ENCODE peak calls at places on chromosomes 7 and 10, in eight cellular contexts. N is HCT116, Y is right lobe of liver, J is astrocyte, Q is AG04450, R is dorsolateral prefrontal cortex, P is PC-3, X is psoas muscle. A is an unnamed sample.

GRCh38 chr10:75428434-75429158 is 2.8 kb upstream of the LRMDA start:
- DNase-seq in N (no peak), Y (no peak), J (peak; percentile 29), Q (no peak), R (no peak), P (peak; percentile 58), X (no peak), A (no peak)

GRCh38 chr10:34766256-34766580 is 48.9 kb downstream of the PARD3 start:
- DNase-seq in N (no peak), Y (no peak), J (peak; percentile 32), Q (no peak), R (no peak), P (no peak), X (no peak), A (no peak)

GRCh38 chr10:1297566-1298301 is 241.5 kb downstream of the WDR37 start:
- DNase-seq in N (no peak), Y (no peak), J (no peak), Q (no peak), R (no peak), P (no peak), X (no peak), A (no peak)

GRCh38 chr7:158258411-158259130 is 329.1 kb downstream of the PTPRN2 start:
- DNase-seq in N (no peak), Y (no peak), J (no peak), Q (no peak), R (no peak), P (no peak), X (peak; percentile 23), A (no peak)

GRCh38 chr10:110431659-110432058 is 66.0 kb upstream of the DUSP5 start:
- DNase-seq in N (no peak), Y (peak; percentile 12), J (no peak), Q (no peak), R (no peak), P (no peak), X (peak; percentile 8), A (no peak)

GRCh38 chr7:69018200-69018599 is 580.1 kb upstream of the AUTS2 start:
- DNase-seq in N (no peak), Y (no peak), J (no peak), Q (no peak), R (no peak), P (no peak), X (no peak), A (no peak)

GRCh38 chr10:71685554-71686202 is 33.9 kb downstream of the C10orf105 start:
- DNase-seq in N (no peak), Y (no peak), J (no peak), Q (no peak), R (no peak), P (no peak), X (peak; percentile 34), A (no peak)

GRCh38 chr10:24419067-24419466 is 210.1 kb downstream of the KIAA1217 start:
- DNase-seq in N (no peak), Y (no peak), J (no peak), Q (no peak), R (no peak), P (no peak), X (no peak), A (no peak)

GRCh38 chr7:151008511-151009323 is 15.6 kb downstream of the ATG9B start:
- DNase-seq in N (peak; percentile 87), Y (no peak), J (no peak), Q (no peak), R (no peak), P (no peak), X (peak; percentile 85), A (no peak)

GRCh38 chr7:151007469-151007898 is 16.7 kb downstream of the NOS3 start:
- DNase-seq in N (no peak), Y (no peak), J (no peak), Q (no peak), R (no peak), P (no peak), X (no peak), A (no peak)

GRCh38 chr7:151009340-151010001 is 14.8 kb downstream of the ATG9B start:
- DNase-seq in N (no peak), Y (no peak), J (no peak), Q (no peak), R (no peak), P (no peak), X (no peak), A (no peak)

GRCh38 chr7:151006590-151007300 is 15.9 kb downstream of the NOS3 start:
- DNase-seq in N (no peak), Y (peak; percentile 52), J (no peak), Q (no peak), R (no peak), P (no peak), X (no peak), A (no peak)

DNA sequence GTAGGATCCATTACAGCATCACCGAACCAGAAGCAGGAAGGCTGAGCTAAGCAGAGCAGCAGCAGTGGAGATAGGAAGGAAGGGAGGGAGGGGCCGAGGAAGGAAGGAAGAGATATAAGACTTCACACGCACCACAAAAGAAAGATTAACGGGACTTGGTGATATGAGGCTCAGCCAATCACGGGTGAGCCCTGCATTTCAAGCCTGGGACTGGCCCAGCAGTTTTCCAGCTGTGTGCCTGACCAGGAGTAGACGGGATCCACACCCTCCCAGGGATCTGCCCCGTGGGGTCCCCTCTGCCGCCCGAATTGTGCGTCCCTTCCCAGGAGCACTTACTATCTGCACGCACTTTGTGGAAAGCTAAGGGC is 16.2 kb downstream of the ATG9B start:
- DNase-seq in N (no peak), Y (no peak), J (no peak), Q (no peak), R (no peak), P (no peak), X (no peak), A (no peak)
- H3K4me3 ChIP-seq in N (peak overlapping the region; percentile 73), Y (no peak overlapping the region), J (no peak overlapping the region), Q (no peak overlapping the region), R (peak overlapping the region; percentile 21), P (no peak overlapping the region), X (no peak overlapping the region), A (no peak overlapping the region)

DNA sequence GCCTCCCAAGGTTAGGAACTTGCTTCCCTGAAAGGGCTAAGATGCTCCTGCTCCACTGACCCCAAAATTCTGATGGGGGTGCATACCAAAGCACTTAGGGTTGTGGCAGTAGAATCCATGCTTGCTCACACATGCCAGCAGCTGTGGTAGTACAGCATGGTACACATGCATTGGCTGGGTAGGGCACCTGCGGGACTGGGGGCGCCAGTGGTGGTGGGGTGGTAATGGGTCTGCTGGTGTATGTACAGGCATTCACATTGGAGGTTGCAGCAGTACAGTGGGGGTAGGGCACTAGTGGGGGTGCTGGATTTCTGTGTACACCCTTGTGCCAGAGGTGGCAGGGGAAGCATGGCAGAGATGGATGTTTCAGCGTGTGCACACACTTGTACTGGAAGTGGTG is 72.3 kb upstream of the TAS2R16 start:
- DNase-seq in N (no peak), Y (peak; percentile 6), J (no peak), Q (no peak), R (no peak), P (no peak), X (no peak), A (no peak)
- TF ChIP-seq CTCF in N (no peak), Y (no peak), J (no peak), Q (no peak), R (no peak), P (no peak), X (no peak), A (no peak)

GRCh38 chr10:86361134-86362128 is 5.2 kb downstream of the GRID1 start:
- DNase-seq in N (no peak), Y (peak; percentile 27), J (no peak), Q (no peak), R (peak; percentile 46), P (no peak), X (peak; percentile 14), A (no peak)
- H3K27me3 ChIP-seq in N (no peaks in the 10 kb centered on the region), Y (no peaks in the 10 kb centered on the region), J (peaks cover 44% of the 10 kb centered on the region), Q (peaks cover 45% of the 10 kb centered on the region), R (no peaks in the 10 kb centered on the region), P (peaks cover 25% of the 10 kb centered on the region), X (peaks cover 15% of the 10 kb centered on the region), A (peaks cover 10% of the 10 kb centered on the region)

DNA sequence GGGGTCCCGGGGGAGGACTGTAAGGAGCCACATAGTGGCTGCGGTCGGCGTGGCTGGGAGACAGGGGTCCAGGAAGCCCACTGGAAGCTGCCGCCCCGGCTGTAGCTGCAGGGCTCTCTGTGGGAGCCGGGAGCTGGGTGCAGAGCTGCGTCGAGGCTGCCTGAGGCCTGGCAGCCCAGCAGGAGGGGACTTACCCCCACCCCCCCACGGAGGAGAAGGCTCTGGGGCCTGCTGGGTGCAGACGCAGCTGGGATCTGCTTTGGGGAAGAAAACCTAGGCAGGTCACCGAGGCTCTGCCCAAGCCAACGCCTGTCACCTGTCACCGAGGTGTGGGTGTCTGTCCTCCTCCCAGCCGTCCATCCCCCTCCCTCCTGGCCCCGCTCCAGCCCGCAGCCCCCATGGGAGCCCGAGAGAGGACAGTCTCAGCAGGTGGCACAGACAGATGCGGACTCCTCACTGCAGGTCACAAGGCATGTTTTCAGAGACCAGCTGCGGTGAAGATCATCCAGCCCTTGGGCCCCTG is 25.2 kb downstream of the PWWP2B start:
- DNase-seq in N (no peak), Y (no peak), J (no peak), Q (no peak), R (no peak), P (no peak), X (no peak), A (peak; percentile 76)
- H3K4me3 ChIP-seq in N (no peak overlapping the region), Y (no peak overlapping the region), J (no peak overlapping the region), Q (no peak overlapping the region), R (no peak overlapping the region), P (no peak overlapping the region), X (no peak overlapping the region), A (no peak overlapping the region)

DNA sequence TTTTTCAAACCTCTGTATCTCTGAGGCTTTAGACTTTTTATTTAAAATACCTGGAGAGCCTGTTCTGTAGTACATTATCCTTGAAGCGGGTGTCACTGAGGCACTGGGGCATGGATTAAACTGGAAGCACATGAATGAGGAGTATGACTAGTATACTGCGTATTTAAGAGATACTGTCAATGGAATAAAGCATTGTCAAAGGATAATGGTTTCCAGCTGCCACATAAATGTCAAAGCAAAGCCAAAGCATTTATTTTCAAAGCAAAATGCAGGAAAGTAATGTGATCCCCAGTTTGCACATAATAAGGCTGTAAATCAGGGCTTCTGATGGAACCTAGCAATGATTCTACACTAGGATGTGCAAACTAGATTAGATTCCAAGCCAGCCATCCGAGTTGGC is 240.0 kb downstream of the POU6F2 start:
- DNase-seq in N (no peak), Y (no peak), J (no peak), Q (no peak), R (no peak), P (no peak), X (no peak), A (no peak)
- TF ChIP-seq CTCF in N (no peak), Y (no peak), J (no peak), Q (no peak), R (no peak), P (no peak), X (no peak), A (no peak)